ENCODE peak calls at places on chromosomes 7 and 10, in six cellular contexts. One of them, this sample, is unnamed.

GRCh38 chr10:11663763-11664555 is 52.5 kb upstream of the USP6NL start:
- DNase-seq in pancreas: no peak
- DNase-seq in Peyer's patch: peak; percentile 86
- DNase-seq in GM12864: peak; percentile 88
- DNase-seq in transverse colon: peak; percentile 75
- DNase-seq in AG09309: no peak
- DNase-seq in this sample: peak; percentile 38

GRCh38 chr7:123643495-123644428 is 11.9 kb upstream of the LMOD2 start:
- DNase-seq in GM12864: no peak
- DNase-seq in transverse colon: no peak
- DNase-seq in pancreas: no peak
- DNase-seq in AG09309: peak; percentile 29
- DNase-seq in Peyer's patch: peak; percentile 48
- DNase-seq in this sample: no peak

GRCh38 chr7:159098795-159099194 is 45.9 kb downstream of the VIPR2 start:
- DNase-seq in AG09309: no peak
- DNase-seq in Peyer's patch: peak; percentile 44
- DNase-seq in pancreas: no peak
- DNase-seq in transverse colon: peak; percentile 11
- DNase-seq in GM12864: no peak
- DNase-seq in this sample: no peak

GRCh38 chr10:88113657-88114272 is 250.3 kb downstream of the PTEN start:
- DNase-seq in Peyer's patch: no peak
- DNase-seq in pancreas: no peak
- DNase-seq in GM12864: no peak
- DNase-seq in transverse colon: no peak
- DNase-seq in AG09309: no peak
- DNase-seq in this sample: no peak

GRCh38 chr7:25893436-25893835 is 258.6 kb upstream of the NFE2L3 start:
- DNase-seq in Peyer's patch: no peak
- DNase-seq in GM12864: no peak
- DNase-seq in transverse colon: no peak
- DNase-seq in AG09309: no peak
- DNase-seq in pancreas: no peak
- DNase-seq in this sample: no peak

GRCh38 chr10:44752451-44753441 is 158.4 kb upstream of the TMEM72 start:
- DNase-seq in GM12864: no peak
- DNase-seq in transverse colon: no peak
- DNase-seq in pancreas: peak; percentile 58
- DNase-seq in AG09309: peak; percentile 95
- DNase-seq in Peyer's patch: no peak
- DNase-seq in this sample: no peak

GRCh38 chr7:158740657-158741293 is 36.2 kb upstream of the NCAPG2 start:
- DNase-seq in pancreas: no peak
- DNase-seq in GM12864: no peak
- DNase-seq in AG09309: peak; percentile 46
- DNase-seq in transverse colon: no peak
- DNase-seq in Peyer's patch: no peak
- DNase-seq in this sample: no peak

GRCh38 chr7:111012799-111013675 is 77.9 kb upstream of the LRRN3 start:
- DNase-seq in Peyer's patch: no peak
- DNase-seq in GM12864: peak; percentile 47
- DNase-seq in pancreas: no peak
- DNase-seq in AG09309: no peak
- DNase-seq in transverse colon: no peak
- DNase-seq in this sample: peak; percentile 28

GRCh38 chr10:14299516-14299915 is 31.2 kb downstream of the FRMD4A start:
- DNase-seq in Peyer's patch: no peak
- DNase-seq in GM12864: no peak
- DNase-seq in pancreas: no peak
- DNase-seq in transverse colon: no peak
- DNase-seq in AG09309: no peak
- DNase-seq in this sample: no peak

GRCh38 chr10:103679096-103679790 is 176.1 kb downstream of the SH3PXD2A start:
- DNase-seq in transverse colon: peak; percentile 50
- DNase-seq in AG09309: no peak
- DNase-seq in GM12864: no peak
- DNase-seq in Peyer's patch: peak; percentile 56
- DNase-seq in pancreas: no peak
- DNase-seq in this sample: peak; percentile 82

GRCh38 chr10:4103586-4103985 is 318.6 kb upstream of the KLF6 start:
- DNase-seq in pancreas: no peak
- DNase-seq in Peyer's patch: no peak
- DNase-seq in GM12864: no peak
- DNase-seq in transverse colon: no peak
- DNase-seq in AG09309: no peak
- DNase-seq in this sample: no peak

GRCh38 chr7:98531717-98532116 is 85.4 kb upstream of the NPTX2 start:
- DNase-seq in transverse colon: no peak
- DNase-seq in GM12864: no peak
- DNase-seq in pancreas: no peak
- DNase-seq in Peyer's patch: no peak
- DNase-seq in AG09309: no peak
- DNase-seq in this sample: no peak

GRCh38 chr10:23693895-23694294 is 255.0 kb downstream of the OTUD1 start:
- DNase-seq in Peyer's patch: no peak
- DNase-seq in AG09309: no peak
- DNase-seq in GM12864: no peak
- DNase-seq in transverse colon: no peak
- DNase-seq in pancreas: no peak
- DNase-seq in this sample: no peak

GRCh38 chr10:71776528-71776927 is 3.2 kb upstream of the VSIR start:
- DNase-seq in transverse colon: peak; percentile 36
- DNase-seq in GM12864: no peak
- DNase-seq in AG09309: no peak
- DNase-seq in pancreas: no peak
- DNase-seq in Peyer's patch: no peak
- DNase-seq in this sample: no peak

GRCh38 chr7:42014625-42015412 is 222.2 kb downstream of the GLI3 start:
- DNase-seq in GM12864: peak; percentile 40
- DNase-seq in AG09309: no peak
- DNase-seq in pancreas: no peak
- DNase-seq in Peyer's patch: peak; percentile 80
- DNase-seq in transverse colon: peak; percentile 26
- DNase-seq in this sample: peak; percentile 15

DNA sequence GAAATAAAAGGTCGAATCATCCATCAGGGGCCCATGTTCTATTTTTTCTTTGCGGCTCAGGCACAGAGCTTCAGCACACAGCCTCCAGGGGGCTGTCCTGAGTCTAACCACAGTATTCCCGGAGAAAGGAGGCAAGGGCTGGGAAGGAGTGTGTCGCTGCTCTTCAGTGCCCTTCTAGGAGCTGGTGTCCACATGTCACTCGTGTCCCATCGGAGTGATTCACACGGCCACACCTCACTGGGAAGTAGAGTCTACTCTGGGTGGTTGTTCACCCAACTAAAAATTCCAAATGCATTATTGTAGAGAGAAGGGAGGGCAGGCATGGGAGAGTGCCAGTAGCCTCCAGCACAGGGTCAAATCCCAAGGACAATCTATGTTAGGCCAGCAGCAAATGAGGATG is 114.8 kb upstream of the LANCL2 start:
- DNase-seq in Peyer's patch: peak; percentile 67
- DNase-seq in GM12864: no peak
- DNase-seq in AG09309: no peak
- DNase-seq in transverse colon: peak; percentile 36
- DNase-seq in pancreas: peak; percentile 29
- DNase-seq in this sample: no peak
- TF ChIP-seq CTCF in Peyer's patch: no peak
- TF ChIP-seq CTCF in GM12864: peak; percentile 37
- TF ChIP-seq CTCF in AG09309: peak; percentile 56
- TF ChIP-seq CTCF in transverse colon: peak; percentile 50
- TF ChIP-seq CTCF in pancreas: peak; percentile 19
- TF ChIP-seq CTCF in this sample: no peak

DNA sequence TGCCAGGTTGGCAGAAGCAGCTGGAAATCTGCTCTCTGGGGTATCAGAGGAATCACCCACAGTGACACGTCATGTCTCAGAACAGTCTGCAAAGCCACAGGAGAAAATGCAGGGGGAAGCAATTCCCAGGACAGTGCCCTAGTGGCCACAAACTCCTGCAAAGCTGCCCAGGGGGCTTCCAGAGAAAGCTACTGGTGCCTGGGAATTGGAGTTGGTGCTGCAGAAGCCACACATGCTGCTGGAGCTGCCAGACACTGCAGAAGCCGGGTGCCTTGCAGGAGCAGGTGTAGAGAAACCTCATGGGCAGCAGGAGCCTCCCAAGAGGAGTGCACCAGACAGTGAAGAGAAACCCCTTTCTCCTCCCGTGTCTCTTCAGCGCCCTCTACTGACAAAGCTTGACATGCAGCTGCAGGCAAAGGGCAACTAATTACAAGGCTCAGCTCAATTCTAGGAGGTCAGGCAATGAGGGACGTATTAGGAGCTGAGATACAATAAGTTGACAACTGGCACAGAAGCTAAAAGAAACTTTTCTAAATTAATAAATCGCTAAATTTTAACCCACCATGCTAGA is 30.2 kb upstream of the NUB1 start:
- DNase-seq in AG09309: no peak
- DNase-seq in GM12864: no peak
- DNase-seq in transverse colon: no peak
- DNase-seq in Peyer's patch: no peak
- DNase-seq in pancreas: no peak
- DNase-seq in this sample: no peak
- TF ChIP-seq CTCF in AG09309: peak; percentile 20
- TF ChIP-seq CTCF in GM12864: peak; percentile 46
- TF ChIP-seq CTCF in transverse colon: no peak
- TF ChIP-seq CTCF in Peyer's patch: no peak
- TF ChIP-seq CTCF in pancreas: no peak
- TF ChIP-seq CTCF in this sample: peak; percentile 25

DNA sequence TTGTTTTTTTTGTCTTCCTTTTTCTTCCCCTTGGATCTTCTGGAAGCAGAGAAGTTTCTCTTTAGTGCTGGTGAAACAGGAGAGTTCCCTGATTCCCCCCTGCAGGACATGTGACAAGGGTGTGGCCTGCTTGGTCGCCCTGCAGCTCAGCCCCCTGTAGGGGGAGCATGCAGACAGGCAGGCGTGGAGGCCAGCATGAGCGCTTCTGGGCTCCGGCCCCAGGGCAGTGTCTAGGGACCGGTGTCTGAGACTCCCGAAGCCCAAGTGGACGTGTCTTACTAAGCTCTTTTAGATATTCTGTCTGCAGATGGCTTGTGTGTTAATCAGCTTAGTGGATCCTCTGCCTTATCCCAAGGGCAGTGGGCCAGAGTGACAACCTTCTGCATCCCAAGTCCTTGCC is 26.1 kb downstream of the PRSS58 start:
- DNase-seq in pancreas: no peak
- DNase-seq in GM12864: no peak
- DNase-seq in transverse colon: no peak
- DNase-seq in Peyer's patch: no peak
- DNase-seq in AG09309: no peak
- DNase-seq in this sample: no peak
- TF ChIP-seq CTCF in pancreas: no peak
- TF ChIP-seq CTCF in GM12864: peak; percentile 37
- TF ChIP-seq CTCF in transverse colon: no peak
- TF ChIP-seq CTCF in Peyer's patch: no peak
- TF ChIP-seq CTCF in AG09309: no peak
- TF ChIP-seq CTCF in this sample: no peak

GRCh38 chr7:40726559-40726958 is 591.8 kb downstream of the SUGCT start:
- DNase-seq in Peyer's patch: no peak
- DNase-seq in GM12864: no peak
- DNase-seq in AG09309: no peak
- DNase-seq in pancreas: no peak
- DNase-seq in transverse colon: no peak
- DNase-seq in this sample: no peak
- TF ChIP-seq CTCF in Peyer's patch: no peak
- TF ChIP-seq CTCF in GM12864: no peak
- TF ChIP-seq CTCF in AG09309: no peak
- TF ChIP-seq CTCF in pancreas: no peak
- TF ChIP-seq CTCF in transverse colon: no peak
- TF ChIP-seq CTCF in this sample: no peak

GRCh38 chr10:17871036-17871435 is 61.9 kb downstream of the MRC1 start:
- DNase-seq in Peyer's patch: no peak
- DNase-seq in pancreas: no peak
- DNase-seq in AG09309: no peak
- DNase-seq in GM12864: no peak
- DNase-seq in transverse colon: no peak
- DNase-seq in this sample: no peak

GRCh38 chr10:17867056-17867455 is 57.9 kb downstream of the MRC1 start:
- DNase-seq in Peyer's patch: no peak
- DNase-seq in transverse colon: no peak
- DNase-seq in AG09309: no peak
- DNase-seq in GM12864: no peak
- DNase-seq in pancreas: no peak
- DNase-seq in this sample: no peak

GRCh38 chr10:17877121-17877520 is 68.0 kb downstream of the MRC1 start:
- DNase-seq in Peyer's patch: no peak
- DNase-seq in pancreas: no peak
- DNase-seq in GM12864: no peak
- DNase-seq in AG09309: no peak
- DNase-seq in transverse colon: no peak
- DNase-seq in this sample: no peak

GRCh38 chr10:17873946-17874345 is 64.8 kb downstream of the MRC1 start:
- DNase-seq in transverse colon: no peak
- DNase-seq in GM12864: no peak
- DNase-seq in pancreas: no peak
- DNase-seq in AG09309: no peak
- DNase-seq in Peyer's patch: no peak
- DNase-seq in this sample: no peak

DNA sequence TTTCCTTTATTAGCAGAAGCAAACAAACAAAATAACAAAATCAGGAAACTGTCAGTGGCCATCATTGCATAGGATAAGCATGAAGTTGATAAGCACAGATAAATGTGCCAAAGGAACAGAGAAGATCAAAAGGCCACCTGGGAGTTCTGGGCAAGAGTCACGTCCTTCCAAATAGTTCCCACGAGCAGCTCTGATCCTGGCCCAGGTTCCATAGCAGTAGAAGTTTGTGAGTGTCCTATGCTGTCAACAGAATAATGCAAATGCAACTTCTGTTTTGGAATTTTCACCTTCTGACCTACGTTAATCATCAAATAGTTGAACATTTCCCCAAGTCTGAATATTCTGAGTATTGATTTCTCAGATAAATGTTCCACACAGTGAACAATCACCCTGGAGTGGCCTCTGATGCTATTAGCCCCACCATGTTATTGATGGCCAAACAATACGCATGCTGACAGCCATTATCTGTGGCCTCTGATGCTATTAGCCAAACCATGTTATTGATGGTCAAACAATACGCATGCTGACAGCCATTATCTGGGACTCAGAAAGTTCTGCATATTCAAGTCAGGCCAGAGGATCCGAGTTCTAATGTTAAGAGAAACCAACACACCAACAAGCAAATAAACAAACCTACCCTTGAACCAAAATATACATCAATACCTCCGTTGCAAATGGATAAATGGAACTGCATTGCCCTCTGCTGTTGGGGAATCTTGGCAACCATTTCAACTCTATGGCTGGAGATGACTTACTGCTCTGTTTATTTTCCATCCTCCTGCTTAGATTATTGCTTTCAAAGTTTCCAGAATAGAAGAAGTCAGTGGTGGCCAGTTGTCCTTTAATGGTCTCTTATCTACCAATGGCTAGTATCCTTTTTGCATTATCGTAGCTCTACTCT is 63.3 kb downstream of the MRC1 start:
- DNase-seq in AG09309: no peak
- DNase-seq in pancreas: no peak
- DNase-seq in transverse colon: peak; percentile 16
- DNase-seq in Peyer's patch: no peak
- DNase-seq in GM12864: peak; percentile 4
- DNase-seq in this sample: no peak
- TF ChIP-seq CTCF in AG09309: peak; percentile 60
- TF ChIP-seq CTCF in pancreas: no peak
- TF ChIP-seq CTCF in transverse colon: peak; percentile 46
- TF ChIP-seq CTCF in Peyer's patch: no peak
- TF ChIP-seq CTCF in GM12864: peak; percentile 11
- TF ChIP-seq CTCF in this sample: no peak

This sample was measured in GM20000.